ENCODE peak calls at places on chromosomes 5 and 9, in six cellular contexts. L is PC-3, P is GM23338, J is GM23248, D is SK-N-SH, C is HCT116. N is an unnamed sample.

GRCh38 chr5:11182441-11183080 is 421.5 kb upstream of the DAP start:
- DNase-seq in L (peak), P (peak), J (peak), D (peak), C (peak), N (peak)

GRCh38 chr5:2187687-2188086 is 305.0 kb upstream of the IRX4 start:
- DNase-seq in L (no peak), P (no peak), J (no peak), D (no peak), C (no peak), N (no peak)

GRCh38 chr5:148623741-148624140 is 30.6 kb downstream of the HTR4 start:
- DNase-seq in L (peak), P (no peak), J (no peak), D (no peak), C (peak), N (no peak)

GRCh38 chr9:134053401-134053871 is 14.4 kb downstream of the BRD3 start:
- DNase-seq in L (no peak), P (no peak), J (no peak), D (no peak), C (no peak), N (no peak)

GRCh38 chr5:73031839-73032238 is 76.0 kb downstream of the FCHO2 start:
- DNase-seq in L (peak), P (no peak), J (peak), D (peak), C (peak), N (no peak)

GRCh38 chr5:140317859-140318258 is 15.0 kb upstream of the PFDN1 start:
- DNase-seq in L (peak), P (no peak), J (peak), D (no peak), C (no peak), N (no peak)

GRCh38 chr9:899440-900184 is 58.1 kb downstream of the DMRT1 start:
- DNase-seq in L (no peak), P (peak), J (no peak), D (no peak), C (no peak), N (peak)

GRCh38 chr5:168603776-168604175 is 24.6 kb upstream of the PANK3 start:
- DNase-seq in L (peak), P (no peak), J (peak), D (no peak), C (no peak), N (no peak)

GRCh38 chr5:6574537-6574936 is 58.3 kb downstream of the NSUN2 start:
- DNase-seq in L (peak), P (no peak), J (peak), D (no peak), C (no peak), N (no peak)

GRCh38 chr9:1055156-1055555 is 5.0 kb downstream of the DMRT2 start:
- DNase-seq in L (peak), P (no peak), J (no peak), D (no peak), C (no peak), N (no peak)

GRCh38 chr5:89560724-89561123 is 677.7 kb upstream of the MEF2C start:
- DNase-seq in L (peak), P (no peak), J (no peak), D (no peak), C (no peak), N (no peak)

GRCh38 chr5:102863764-102864560 is 108.9 kb downstream of the PAM start:
- DNase-seq in L (no peak), P (peak), J (peak), D (no peak), C (peak), N (peak)

GRCh38 chr5:140480310-140481014 is 67.0 kb upstream of the EIF4EBP3 start:
- DNase-seq in L (no peak), P (no peak), J (peak), D (no peak), C (no peak), N (no peak)

GRCh38 chr5:140258016-140258415 is 44.9 kb downstream of the PFDN1 start:
- DNase-seq in L (no peak), P (no peak), J (peak), D (no peak), C (no peak), N (no peak)

GRCh38 chr5:61496406-61497307 is 164.6 kb downstream of the ZSWIM6 start:
- DNase-seq in L (no peak), P (no peak), J (peak), D (peak), C (no peak), N (peak)

GRCh38 chr9:100714372-100715099 is 136.7 kb downstream of the CAVIN4 start:
- DNase-seq in L (peak), P (peak), J (peak), D (peak), C (peak), N (peak)

DNA sequence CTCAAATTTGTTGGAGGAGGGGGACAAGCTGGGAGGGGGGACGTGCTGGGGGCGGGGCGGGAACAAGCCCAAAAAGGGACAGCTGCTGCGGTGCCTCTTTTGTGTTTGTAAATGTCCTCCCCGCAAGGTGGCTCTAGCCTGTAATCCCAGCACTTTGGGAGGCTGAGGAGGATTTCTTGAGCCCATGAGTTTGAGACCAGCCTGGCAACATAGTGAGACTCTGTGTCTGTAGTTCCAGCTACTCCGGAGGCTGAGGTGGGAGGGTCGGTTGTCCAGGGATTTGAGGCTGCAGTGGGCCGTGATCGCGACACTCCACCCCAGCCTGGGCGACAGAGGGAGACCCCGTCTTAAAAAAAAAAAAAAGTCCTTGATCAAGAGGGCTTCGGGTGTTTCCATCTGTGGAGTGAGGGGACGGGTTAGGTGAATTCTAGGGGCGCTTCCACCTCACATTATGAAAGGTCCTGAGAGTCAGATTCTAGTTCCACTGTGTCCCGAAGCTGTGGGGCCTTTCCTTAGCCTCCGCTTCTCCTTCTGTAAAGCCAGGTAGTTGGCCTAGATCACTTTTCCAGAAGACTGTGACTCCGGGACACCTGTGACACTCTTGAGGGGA is 779 bp upstream of the CTNNA1 start:
- DNase-seq in L (peak), P (peak), J (peak), D (no peak), C (peak), N (peak)
- TF ChIP-seq EZH2phosphoT487 in L (no peak), P (no peak), J (no peak), D (no peak), C (no peak), N (no peak)

GRCh38 chr5:96924016-96924443 is 11.8 kb upstream of the LNPEP start:
- DNase-seq in L (peak), P (no peak), J (no peak), D (peak), C (no peak), N (no peak)
- H3K4me2 ChIP-seq in L (peak), P (no peak), J (no peak), D (no peak), C (no peak), N (peak)

DNA sequence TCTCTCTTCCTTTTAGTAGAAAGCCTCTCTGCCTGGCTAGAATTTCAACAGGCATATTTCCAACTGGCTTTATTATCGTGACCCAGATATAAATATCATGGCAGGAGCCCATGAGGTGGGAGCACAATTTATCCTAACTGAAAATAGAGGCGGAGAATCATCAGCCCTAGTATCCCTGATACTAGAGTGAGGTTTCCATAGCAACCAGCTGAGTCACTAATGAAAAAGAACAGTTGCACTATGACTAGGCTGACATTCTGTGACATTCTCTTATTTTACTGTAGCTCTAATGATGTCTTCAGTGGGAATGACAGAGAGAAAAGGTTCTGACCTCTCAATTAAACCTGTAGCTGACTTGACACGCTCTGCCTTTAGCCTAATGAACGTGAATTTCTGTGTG is 96.3 kb upstream of the CAST start:
- DNase-seq in L (peak), P (peak), J (peak), D (peak), C (no peak), N (peak)
- TF ChIP-seq EZH2phosphoT487 in L (no peak), P (no peak), J (no peak), D (no peak), C (no peak), N (no peak)

DNA sequence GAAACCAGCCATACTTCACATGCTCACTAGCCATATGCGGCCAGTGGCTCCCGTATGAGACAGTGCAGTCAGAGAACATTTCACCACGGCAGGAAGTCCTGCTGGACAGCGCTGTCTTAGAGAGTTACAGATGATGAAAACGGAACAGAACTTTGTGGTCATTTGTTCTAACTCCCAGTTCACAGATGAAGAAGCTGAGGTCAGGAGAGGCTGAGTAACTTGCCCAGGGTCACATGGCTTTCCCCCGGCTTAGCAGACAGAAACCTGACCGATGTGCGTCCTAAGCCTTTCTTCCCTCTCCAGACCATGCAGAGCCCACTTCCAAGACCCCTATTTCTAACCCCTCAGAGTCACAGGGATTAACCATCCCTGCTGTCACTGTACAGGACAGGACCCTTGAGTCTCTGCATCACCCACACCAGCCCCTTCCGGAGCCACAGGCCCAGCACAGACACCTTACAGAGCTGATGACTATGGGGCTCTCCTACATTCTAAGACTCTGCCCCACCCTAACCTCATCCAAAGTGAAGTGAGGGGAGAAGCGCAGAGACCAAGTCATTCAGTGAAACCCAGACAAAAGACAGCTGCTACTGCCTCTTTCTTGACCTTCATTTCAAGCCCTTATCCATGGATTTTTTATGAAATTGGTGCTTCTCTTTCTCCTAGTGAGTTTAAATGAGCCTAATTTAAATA is 86.9 kb downstream of the PTPN3 start:
- DNase-seq in L (no peak), P (no peak), J (no peak), D (no peak), C (no peak), N (no peak)
- H3K4me2 ChIP-seq in L (no peak), P (no peak), J (no peak), D (no peak), C (no peak), N (no peak)

GRCh38 chr9:131386258-131386657 is 7.6 kb upstream of the PRRC2B start:
- DNase-seq in L (no peak), P (no peak), J (no peak), D (no peak), C (no peak), N (no peak)
- TF ChIP-seq EZH2phosphoT487 in L (no peak), P (no peak), J (no peak), D (no peak), C (no peak), N (no peak)

GRCh38 chr5:113293068-113293571 is 141.7 kb downstream of the TSSK1B start:
- DNase-seq in L (peak), P (peak), J (peak), D (peak), C (no peak), N (peak)
- H3K4me2 ChIP-seq in L (peak), P (peak), J (peak), D (peak), C (peak), N (peak)